ENCODE peak calls at places on chromosomes 13 and 19, in seven cellular contexts. E is HCT116, V is H1, O is HepG2, B is SK-N-SH, C is K562, J is GM12878. U is an unnamed sample.

GRCh38 chr19:489418-490196 is 6.7 kb upstream of the MADCAM1 start:
- DNase-seq in C (no peak), J (no peak), O (peak), V (no peak), E (no peak), B (peak), U (no peak)

GRCh38 chr13:41008349-41008980 is 10.7 kb downstream of the ELF1 start:
- DNase-seq in C (no peak), V (no peak), O (peak), B (no peak), E (no peak), J (no peak), U (no peak)

GRCh38 chr13:34419025-34419424 is 523.0 kb upstream of the NBEA start:
- DNase-seq in J (no peak), E (no peak), O (no peak), C (no peak), B (peak), V (no peak), U (no peak)

GRCh38 chr19:7888145-7888825 is at the start of gene LRRC8E:
- DNase-seq in J (no peak), E (no peak), O (peak), B (peak), V (no peak), C (peak), U (peak)

GRCh38 chr19:37719927-37720265 is 335 bp upstream of the ZNF607 start:
- DNase-seq in C (no peak), V (no peak), B (no peak), E (no peak), O (no peak), J (no peak), U (no peak)

GRCh38 chr13:62997038-62997619 is 1581.5 kb upstream of the PCDH20 start:
- DNase-seq in C (no peak), O (no peak), V (no peak), J (no peak), B (no peak), E (no peak), U (no peak)

GRCh38 chr13:74570834-74571233 is 436.6 kb upstream of the KLF12 start:
- DNase-seq in B (no peak), C (no peak), E (peak), J (no peak), V (no peak), O (no peak), U (no peak)

GRCh38 chr13:52851153-52851962 is 2.9 kb upstream of the PCDH8 start:
- DNase-seq in V (no peak), O (peak), C (no peak), E (no peak), J (peak), B (peak), U (peak)

GRCh38 chr13:39571502-39572092 is 31.4 kb downstream of the LHFPL6 start:
- DNase-seq in J (no peak), B (no peak), V (no peak), C (no peak), E (no peak), O (no peak), U (no peak)

GRCh38 chr13:64314286-64314685 is 2898.6 kb upstream of the PCDH20 start:
- DNase-seq in J (no peak), O (no peak), V (no peak), B (no peak), E (no peak), C (no peak), U (no peak)
- TF ChIP-seq JUND in J (no peak), O (no peak), V (no peak), B (no peak), E (no peak), C (no peak), U (no peak)

DNA sequence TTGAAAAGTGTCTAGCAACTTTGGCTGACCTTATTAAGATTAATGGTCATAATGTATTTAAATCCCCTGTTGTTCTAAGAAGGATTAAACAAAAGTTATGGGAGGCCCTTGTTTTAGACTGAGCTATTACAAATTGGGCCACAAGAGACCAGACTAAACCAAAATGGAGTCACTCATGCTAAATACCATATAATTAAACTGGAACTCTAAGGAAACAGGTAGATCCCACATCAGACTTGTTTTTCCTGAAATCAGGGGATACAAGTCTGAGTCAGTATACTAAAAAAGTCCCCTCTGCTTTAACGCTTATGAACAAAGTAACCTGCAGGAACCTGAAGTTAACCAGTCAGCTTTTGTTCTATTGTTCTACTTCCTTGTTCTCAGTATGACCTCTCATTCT is 305.9 kb upstream of the SGCG start:
- DNase-seq in C (no peak), V (no peak), O (no peak), E (no peak), B (no peak), J (no peak), U (no peak)
- TF ChIP-seq JUND in C (no peak), V (no peak), O (no peak), E (no peak), B (no peak), J (no peak), U (no peak)

DNA sequence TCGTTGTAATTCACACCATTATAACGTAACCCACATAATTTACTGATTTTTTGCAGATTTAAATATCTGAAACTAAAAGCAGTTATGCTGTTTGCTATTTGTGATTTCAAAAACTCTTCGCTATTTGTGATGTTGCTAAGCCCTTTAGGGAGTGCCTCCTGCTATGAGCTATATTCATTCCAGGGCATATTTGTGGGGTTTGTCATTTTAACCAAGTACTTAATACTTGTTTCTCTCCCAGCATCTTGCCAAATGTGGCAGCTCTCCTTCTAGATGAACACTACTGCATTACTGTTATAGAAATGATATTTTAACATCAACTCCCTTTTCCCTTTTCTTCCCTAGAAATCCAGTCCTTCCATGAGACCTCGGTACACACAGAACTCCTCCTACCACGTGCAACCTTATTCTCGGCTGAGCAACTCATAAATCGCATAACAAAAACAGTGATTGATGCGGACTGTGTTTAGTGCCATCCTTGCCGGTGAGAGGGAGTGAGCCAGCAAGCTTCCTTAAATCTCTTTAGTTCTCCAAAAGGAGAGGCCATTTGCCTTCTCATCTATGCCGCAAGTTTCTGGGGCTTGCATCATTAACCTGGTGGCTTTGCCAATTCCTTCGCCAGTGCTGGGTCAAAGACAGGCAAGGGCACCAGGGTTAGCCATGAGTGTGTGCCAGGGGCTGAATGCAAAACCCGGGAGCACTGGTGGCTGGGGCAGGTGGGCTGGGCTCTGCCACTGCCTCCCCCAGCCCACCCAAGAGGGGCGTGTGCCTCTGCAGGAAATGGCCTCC is 33.4 kb downstream of the RFX2 start:
- DNase-seq in V (no peak), B (no peak), C (no peak), E (no peak), O (no peak), J (no peak), U (no peak)
- TF ChIP-seq JUND in V (no peak), B (peak), C (no peak), E (no peak), O (no peak), J (no peak), U (no peak)

DNA sequence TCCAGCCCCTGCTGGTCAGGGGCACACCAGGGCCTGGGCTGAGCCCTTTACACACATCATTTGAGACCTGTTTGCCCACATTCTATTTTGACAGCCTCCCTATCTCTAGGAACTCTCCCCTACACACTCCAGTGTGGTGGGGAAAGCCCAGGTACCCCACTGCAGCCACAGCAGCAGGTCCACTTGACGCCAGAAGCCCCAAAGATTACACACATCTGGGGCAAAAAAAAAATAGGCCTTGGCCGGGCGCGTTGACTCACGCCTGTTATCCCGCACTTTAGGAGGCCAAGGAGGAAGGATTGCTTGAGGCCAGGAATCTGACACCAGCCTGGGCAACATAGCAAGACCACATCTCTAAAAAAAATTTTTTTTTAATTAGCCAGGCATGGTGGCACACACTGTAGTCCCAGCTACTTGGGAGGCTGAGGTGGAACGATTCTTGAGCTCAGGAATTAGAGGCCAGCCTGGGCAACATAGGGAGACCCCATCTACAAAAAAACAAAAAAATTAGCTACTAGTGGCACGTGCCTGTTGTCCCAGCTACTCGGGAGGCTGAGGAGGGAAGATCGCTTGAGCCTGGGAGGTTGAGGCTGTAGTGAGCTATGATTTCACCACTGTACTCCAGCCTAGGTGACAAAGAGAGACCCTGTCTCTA is 18.0 kb upstream of the CD22 start:
- DNase-seq in C (no peak), B (no peak), V (no peak), J (no peak), E (no peak), O (no peak), U (no peak)
- TF ChIP-seq JUND in C (no peak), B (no peak), V (no peak), J (no peak), E (no peak), O (no peak), U (no peak)